ENCODE peak calls at places on chromosome 3, in six cellular contexts. A, E, I, T, O and L are unnamed samples.

GRCh38 chr3:160006282-160007163 is 17.9 kb downstream of the IL12A start:
- DNase-seq in E (peak), A (peak), O (peak), I (peak), T (no peak), L (peak)

GRCh38 chr3:33578325-33579180 is 138.3 kb upstream of the UBP1 start:
- DNase-seq in E (peak), T (no peak), A (peak), O (no peak), I (peak), L (peak)

GRCh38 chr3:10164546-10165393 is at the start of gene IRAK2:
- DNase-seq in E (no peak), A (peak), I (peak), T (peak), O (peak), L (peak)

GRCh38 chr3:12954180-12954579 is 112.8 kb upstream of the RPL32 start:
- DNase-seq in A (no peak), T (no peak), O (no peak), I (no peak), E (no peak), L (peak)

GRCh38 chr3:41247590-41247989 is 48.3 kb downstream of the CTNNB1 start:
- DNase-seq in O (no peak), I (no peak), A (no peak), E (no peak), T (no peak), L (no peak)

GRCh38 chr3:127002195-127003174 is 19.6 kb downstream of the PLXNA1 start:
- DNase-seq in T (no peak), I (peak), A (peak), O (peak), E (peak), L (peak)

GRCh38 chr3:198096015-198096414 is 136.0 kb downstream of the LMLN start:
- DNase-seq in A (no peak), O (no peak), I (no peak), T (no peak), E (no peak), L (no peak)

GRCh38 chr3:4741404-4742307 is 237.6 kb upstream of the BHLHE40 start:
- DNase-seq in O (no peak), E (peak), A (no peak), I (peak), T (no peak), L (no peak)

GRCh38 chr3:98732239-98733054 is 30.7 kb upstream of the ST3GAL6 start:
- DNase-seq in O (peak), E (no peak), T (no peak), I (no peak), A (peak), L (peak)

GRCh38 chr3:142947352-142947751 is 16.1 kb downstream of the PAQR9 start:
- DNase-seq in A (peak), E (no peak), T (no peak), I (no peak), O (no peak), L (peak)

GRCh38 chr3:145006291-145006690 is 1034.7 kb downstream of the DIPK2A start:
- DNase-seq in E (no peak), T (no peak), I (no peak), A (no peak), O (no peak), L (no peak)

GRCh38 chr3:32531010-32531647 is 28.5 kb upstream of the CMTM6 start:
- DNase-seq in T (no peak), O (no peak), E (no peak), I (no peak), A (no peak), L (no peak)

GRCh38 chr3:48695113-48695753 is 9.5 kb upstream of the NCKIPSD start:
- DNase-seq in A (peak), I (peak), E (peak), O (no peak), T (no peak), L (peak)

GRCh38 chr3:41710646-41711388 is 251.1 kb downstream of the ULK4 start:
- DNase-seq in E (peak), T (no peak), O (no peak), I (peak), A (peak), L (peak)

GRCh38 chr3:194212021-194212868 is 76.3 kb downstream of the HES1 start:
- DNase-seq in A (peak), E (no peak), O (no peak), T (no peak), I (no peak), L (no peak)

GRCh38 chr3:153595186-153595815 is 433.3 kb downstream of the RAP2B start:
- DNase-seq in O (no peak), A (peak), E (peak), T (no peak), I (peak), L (peak)

GRCh38 chr3:88810455-88810854 is 297.0 kb upstream of the EPHA3 start:
- DNase-seq in E (peak), O (no peak), A (no peak), T (no peak), I (peak), L (no peak)

DNA sequence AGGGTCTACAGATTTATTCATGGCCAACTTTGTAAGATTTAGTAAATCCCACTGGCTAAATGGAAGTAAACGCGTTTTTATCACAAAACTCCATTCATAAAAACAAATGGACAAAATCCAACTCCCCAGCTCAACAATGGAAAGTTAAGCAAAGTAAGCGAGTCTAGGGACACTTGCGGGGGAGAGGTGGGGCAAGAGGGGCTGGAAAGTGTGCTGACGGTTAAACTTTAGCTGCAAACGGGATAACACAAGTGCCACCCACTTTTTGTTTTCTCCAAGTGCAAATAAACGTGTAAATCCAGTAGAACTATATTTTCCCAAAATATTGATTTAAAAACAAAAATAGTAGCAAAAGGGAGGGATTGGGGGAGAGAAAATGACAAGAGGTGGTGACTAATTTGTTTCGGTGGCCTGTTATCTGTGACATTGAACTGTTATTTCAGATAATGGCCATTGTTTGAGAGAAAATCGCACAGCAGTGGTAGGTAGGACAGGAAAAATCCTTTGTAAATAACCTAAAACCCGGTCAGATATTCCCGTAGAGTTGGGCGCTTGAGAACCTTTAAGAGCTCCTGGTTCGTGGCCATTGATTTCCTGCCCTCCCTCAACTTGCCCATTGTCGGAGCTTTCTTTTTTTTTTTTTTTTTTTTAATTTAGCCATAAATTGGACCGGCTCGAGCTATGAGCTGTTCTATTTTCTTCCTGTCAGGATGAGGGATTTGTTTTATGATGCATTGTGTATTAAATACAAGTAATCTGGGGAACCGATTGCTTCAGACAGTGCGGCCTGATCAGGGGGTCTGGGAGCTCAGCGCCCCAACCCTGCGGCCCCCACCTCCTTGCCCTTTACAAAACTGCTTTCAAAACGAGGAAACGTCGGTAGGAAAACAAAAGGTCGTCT is 514.8 kb downstream of the MECOM start:
- DNase-seq in A (peak), E (peak), O (no peak), T (no peak), I (no peak), L (no peak)
- H3K4me3 ChIP-seq in A (peak), E (peak), O (peak), T (no peak), I (peak), L (peak)

DNA sequence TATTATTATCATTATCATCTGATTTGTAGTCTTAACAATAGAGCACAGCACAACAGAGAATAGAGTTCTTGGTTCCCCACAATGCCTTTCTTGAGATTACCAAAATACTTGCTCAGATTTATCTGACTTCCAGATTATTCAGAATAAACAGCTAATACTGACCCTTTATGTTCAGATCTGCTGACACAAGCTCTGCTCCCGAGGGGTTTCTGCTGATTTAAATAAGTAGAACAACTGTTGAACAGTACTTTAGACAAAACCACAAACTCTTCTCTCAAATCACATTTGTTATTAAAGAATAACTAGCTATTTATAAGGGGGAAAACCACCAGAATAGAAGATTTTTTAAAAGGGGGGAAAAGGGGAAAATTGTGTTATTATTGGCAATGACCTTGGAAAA is 380.2 kb upstream of the ATP11B start:
- DNase-seq in E (no peak), I (no peak), A (no peak), T (no peak), O (no peak), L (no peak)
- H3K4me3 ChIP-seq in E (no peak), I (no peak), A (no peak), T (no peak), O (no peak), L (no peak)

DNA sequence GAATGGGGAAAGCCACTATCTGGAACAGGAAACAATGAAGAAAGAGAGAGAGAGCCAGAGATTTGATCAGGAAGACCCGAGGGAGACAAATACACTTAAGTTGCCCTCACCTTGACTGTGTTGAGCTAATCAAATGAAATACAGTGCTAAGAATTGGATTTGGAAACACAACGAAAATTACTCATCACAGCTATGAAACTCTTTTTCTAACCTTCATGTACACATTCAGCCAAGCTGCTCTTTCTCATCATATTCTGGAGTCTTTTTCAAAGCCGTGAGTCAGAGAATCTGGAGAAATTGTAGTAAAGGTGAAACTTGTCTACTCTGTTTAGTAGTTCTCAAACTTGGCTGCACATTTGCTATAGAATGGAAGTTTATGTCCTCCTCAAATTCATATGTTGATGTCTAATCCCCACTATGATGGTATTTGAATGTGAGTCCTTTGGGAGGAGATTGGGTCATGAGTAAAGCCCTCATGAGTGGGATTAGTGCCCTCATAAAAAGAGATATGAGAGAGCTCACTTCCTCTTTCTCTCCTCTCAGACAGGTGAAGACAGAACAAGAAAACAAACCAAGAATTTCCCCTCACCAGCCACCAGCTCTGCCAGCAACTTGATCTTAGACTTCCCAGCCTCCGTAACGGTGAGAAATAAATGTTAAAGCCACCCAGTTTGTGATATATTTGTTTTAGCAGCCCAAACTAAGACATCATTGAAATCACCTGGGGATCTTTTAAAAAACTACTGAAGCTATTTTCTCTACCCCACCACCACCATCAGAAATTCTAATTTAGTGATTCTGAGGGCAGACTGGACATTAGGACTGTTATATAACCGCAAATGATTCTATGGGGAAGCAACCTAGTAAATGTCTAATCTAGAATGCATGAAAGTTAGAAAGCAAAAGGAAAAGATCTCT is 143.6 kb upstream of the GRM7 start:
- DNase-seq in A (no peak), E (no peak), I (no peak), T (no peak), O (no peak), L (no peak)
- H3K4me3 ChIP-seq in A (no peak), E (no peak), I (no peak), T (no peak), O (no peak), L (no peak)

GRCh38 chr3:172059532-172059931 is 20.2 kb downstream of the FNDC3B start:
- DNase-seq in E (no peak), T (no peak), A (no peak), O (no peak), I (no peak), L (no peak)

GRCh38 chr3:172057624-172058023 is 18.2 kb downstream of the FNDC3B start:
- DNase-seq in A (no peak), I (no peak), O (no peak), E (no peak), T (no peak), L (no peak)

GRCh38 chr3:172061724-172062184 is 22.4 kb downstream of the FNDC3B start:
- DNase-seq in A (no peak), T (no peak), E (peak), O (no peak), I (peak), L (no peak)

GRCh38 chr3:172057059-172057458 is 17.7 kb downstream of the FNDC3B start:
- DNase-seq in A (no peak), T (no peak), E (no peak), I (no peak), O (no peak), L (peak)

DNA sequence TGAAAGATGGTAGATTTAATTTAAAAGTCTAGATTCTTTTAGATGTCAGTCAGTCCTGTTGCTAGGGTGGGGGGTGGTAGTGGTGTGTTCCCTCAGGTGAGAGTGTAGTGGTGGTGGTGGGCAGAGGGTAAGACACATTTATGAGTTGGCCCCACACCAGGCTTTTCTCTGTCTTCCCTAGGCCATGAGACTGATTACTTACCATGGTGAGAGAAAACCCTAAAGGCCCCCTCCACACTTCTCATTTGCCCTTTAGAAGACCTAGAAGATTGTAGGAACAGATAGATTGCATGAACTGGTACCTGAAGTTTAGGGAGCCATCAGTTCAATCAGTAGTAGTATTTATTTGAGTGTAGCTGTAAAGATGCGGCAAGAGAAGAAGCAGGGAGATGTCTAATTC is 20.9 kb downstream of the FNDC3B start:
- DNase-seq in O (no peak), E (no peak), T (no peak), I (no peak), A (no peak), L (no peak)
- H3K4me3 ChIP-seq in O (no peak), E (no peak), T (no peak), I (no peak), A (no peak), L (no peak)

GRCh38 chr3:30659270-30660127 is 53.1 kb downstream of the TGFBR2 start:
- DNase-seq in E (peak), O (no peak), A (no peak), T (no peak), I (peak), L (no peak)
- H3K4me3 ChIP-seq in E (no peak), O (no peak), A (no peak), T (no peak), I (no peak), L (no peak)